ENCODE peak calls at places on chromosome 22, in ten cellular contexts. O is AG09309, Y is astrocyte of the cerebellum, I is HCT116, M is fibroblast of lung, Z is omental fat pad, H is PC-3, W is neural crest cell, F is H9, Q is heart right ventricle. L is an unnamed sample.

GRCh38 chr22:41481131-41481830 is 12.4 kb downstream of the ACO2 start:
- DNase-seq in O (no peak), Y (no peak), I (no peak), M (peak), Z (no peak), H (peak), W (no peak), F (no peak), Q (peak), L (no peak)

GRCh38 chr22:29032014-29032475 is 29.6 kb downstream of the C22orf31 start:
- DNase-seq in O (no peak), Y (no peak), I (no peak), M (no peak), Z (no peak), H (no peak), W (no peak), F (no peak), Q (no peak), L (no peak)

GRCh38 chr22:28112548-28113043 is 193.5 kb upstream of the PITPNB start:
- DNase-seq in O (peak), Y (no peak), I (peak), M (peak), Z (no peak), H (peak), W (no peak), F (peak), Q (peak), L (no peak)

GRCh38 chr22:41966607-41967240 is 2.5 kb upstream of the SEPTIN3 start:
- DNase-seq in O (peak), Y (peak), I (peak), M (peak), Z (no peak), H (peak), W (no peak), F (peak), Q (no peak), L (no peak)

GRCh38 chr22:41237707-41238569 is 2.8 kb downstream of the CHADL start:
- DNase-seq in O (no peak), Y (no peak), I (no peak), M (peak), Z (no peak), H (peak), W (peak), F (peak), Q (peak), L (no peak)

GRCh38 chr22:17120711-17121234 is 387 bp downstream of the TMEM121B start:
- DNase-seq in O (no peak), Y (no peak), I (no peak), M (peak), Z (no peak), H (no peak), W (peak), F (no peak), Q (no peak), L (no peak)

GRCh38 chr22:35258144-35258988 is 1.1 kb downstream of the HMGXB4 start:
- DNase-seq in O (no peak), Y (peak), I (no peak), M (peak), Z (no peak), H (peak), W (peak), F (peak), Q (no peak), L (no peak)

GRCh38 chr22:50665212-50665611 is 7.4 kb upstream of the SHANK3 start:
- DNase-seq in O (no peak), Y (no peak), I (no peak), M (no peak), Z (no peak), H (no peak), W (no peak), F (no peak), Q (no peak), L (no peak)

GRCh38 chr22:27453688-27454087 is 347.9 kb downstream of the MN1 start:
- DNase-seq in O (no peak), Y (no peak), I (no peak), M (no peak), Z (no peak), H (no peak), W (no peak), F (no peak), Q (no peak), L (no peak)

GRCh38 chr22:22769434-22770279 is 118.0 kb upstream of the IGLL5 start:
- DNase-seq in O (no peak), Y (no peak), I (no peak), M (no peak), Z (no peak), H (no peak), W (no peak), F (no peak), Q (no peak), L (no peak)

GRCh38 chr22:30453731-30454510 is 17.9 kb downstream of the SEC14L3 start:
- DNase-seq in O (no peak), Y (no peak), I (no peak), M (no peak), Z (no peak), H (no peak), W (no peak), F (no peak), Q (no peak), L (no peak)

GRCh38 chr22:37848587-37849088 is 581 bp upstream of the EIF3L start:
- DNase-seq in O (no peak), Y (no peak), I (peak), M (peak), Z (no peak), H (peak), W (no peak), F (no peak), Q (no peak), L (no peak)

GRCh38 chr22:40838486-40838885 is 18.0 kb downstream of the ST13 start:
- DNase-seq in O (no peak), Y (no peak), I (no peak), M (no peak), Z (no peak), H (no peak), W (no peak), F (no peak), Q (no peak), L (no peak)

GRCh38 chr22:35719212-35719869 is 1.7 kb downstream of the APOL5 start:
- DNase-seq in O (no peak), Y (no peak), I (no peak), M (no peak), Z (no peak), H (no peak), W (no peak), F (no peak), Q (no peak), L (no peak)

GRCh38 chr22:20021196-20022181 is 579 bp downstream of the TANGO2 start:
- DNase-seq in O (peak), Y (no peak), I (no peak), M (peak), Z (no peak), H (peak), W (no peak), F (no peak), Q (peak), L (no peak)

GRCh38 chr22:24450600-24450999 is 23.2 kb downstream of the ADORA2A start:
- DNase-seq in O (no peak), Y (no peak), I (no peak), M (no peak), Z (no peak), H (no peak), W (no peak), F (no peak), Q (no peak), L (no peak)

GRCh38 chr22:36579441-36579840 is 50.5 kb upstream of the EIF3D start:
- DNase-seq in O (no peak), Y (no peak), I (no peak), M (no peak), Z (no peak), H (no peak), W (no peak), F (no peak), Q (no peak), L (no peak)

GRCh38 chr22:31800065-31800464 is 46.2 kb downstream of the DEPDC5 start:
- DNase-seq in O (no peak), Y (no peak), I (peak), M (peak), Z (no peak), H (peak), W (no peak), F (no peak), Q (no peak), L (no peak)

GRCh38 chr22:24697671-24698082 is 76.8 kb downstream of the PIWIL3 start:
- DNase-seq in O (no peak), Y (no peak), I (no peak), M (no peak), Z (no peak), H (no peak), W (no peak), F (no peak), Q (peak), L (no peak)

GRCh38 chr22:30302810-30303138 is 13.5 kb upstream of the CASTOR1 start:
- DNase-seq in O (no peak), Y (no peak), I (no peak), M (peak), Z (no peak), H (no peak), W (no peak), F (no peak), Q (no peak), L (no peak)

GRCh38 chr22:45604239-45604711 is 67.4 kb upstream of the ATXN10 start:
- DNase-seq in O (peak), Y (no peak), I (no peak), M (peak), Z (no peak), H (no peak), W (no peak), F (no peak), Q (no peak), L (no peak)

GRCh38 chr22:37674951-37675929 is at the start of gene LGALS1:
- DNase-seq in O (peak), Y (peak), I (peak), M (peak), Z (peak), H (peak), W (peak), F (peak), Q (peak), L (no peak)

GRCh38 chr22:43088616-43088978 is 594 bp downstream of the TTLL1 start:
- DNase-seq in O (no peak), Y (no peak), I (no peak), M (no peak), Z (no peak), H (no peak), W (no peak), F (no peak), Q (no peak), L (no peak)

GRCh38 chr22:23274146-23274526 is 93.8 kb downstream of the BCR start:
- DNase-seq in O (no peak), Y (no peak), I (no peak), M (no peak), Z (no peak), H (no peak), W (no peak), F (no peak), Q (no peak), L (no peak)

GRCh38 chr22:48756146-48757111 is 1071.2 kb downstream of the BRD1 start:
- DNase-seq in O (no peak), Y (no peak), I (no peak), M (no peak), Z (peak), H (no peak), W (no peak), F (no peak), Q (no peak), L (no peak)

GRCh38 chr22:50250555-50251471 is at the start of gene HDAC10:
- DNase-seq in O (no peak), Y (no peak), I (no peak), M (peak), Z (no peak), H (peak), W (peak), F (peak), Q (peak), L (no peak)

GRCh38 chr22:41933411-41934177 is 7.0 kb upstream of the TNFRSF13C start:
- DNase-seq in O (no peak), Y (no peak), I (no peak), M (no peak), Z (no peak), H (no peak), W (no peak), F (no peak), Q (no peak), L (no peak)

GRCh38 chr22:39177456-39177775 is 24.9 kb upstream of the CBX7 start:
- DNase-seq in O (no peak), Y (no peak), I (no peak), M (no peak), Z (no peak), H (no peak), W (no peak), F (no peak), Q (no peak), L (no peak)

GRCh38 chr22:26707581-26707980 is 50.2 kb downstream of the MIAT start:
- DNase-seq in O (no peak), Y (no peak), I (no peak), M (peak), Z (no peak), H (no peak), W (no peak), F (no peak), Q (no peak), L (no peak)

GRCh38 chr22:42905217-42905616 is 48.1 kb upstream of the ARFGAP3 start:
- DNase-seq in O (no peak), Y (no peak), I (no peak), M (no peak), Z (no peak), H (no peak), W (no peak), F (no peak), Q (no peak), L (no peak)

GRCh38 chr22:49779226-49779625 is 48.4 kb downstream of the BRD1 start:
- DNase-seq in O (no peak), Y (no peak), I (no peak), M (no peak), Z (no peak), H (no peak), W (no peak), F (no peak), Q (no peak), L (no peak)

GRCh38 chr22:40582063-40582462 is 54.5 kb downstream of the MRTFA start:
- DNase-seq in O (no peak), Y (no peak), I (no peak), M (no peak), Z (no peak), H (no peak), W (no peak), F (no peak), Q (no peak), L (no peak)

GRCh38 chr22:41863472-41863871 is 30.6 kb downstream of the SREBF2 start:
- DNase-seq in O (no peak), Y (no peak), I (no peak), M (no peak), Z (no peak), H (no peak), W (no peak), F (no peak), Q (no peak), L (no peak)

GRCh38 chr22:43293661-43294392 is 49.3 kb downstream of the SCUBE1 start:
- DNase-seq in O (no peak), Y (no peak), I (no peak), M (no peak), Z (no peak), H (peak), W (no peak), F (no peak), Q (no peak), L (no peak)

GRCh38 chr22:42714768-42715430 is 5.8 kb downstream of the A4GALT start:
- DNase-seq in O (no peak), Y (no peak), I (no peak), M (peak), Z (no peak), H (no peak), W (no peak), F (no peak), Q (no peak), L (no peak)

GRCh38 chr22:49736538-49736937 is 91.1 kb downstream of the BRD1 start:
- DNase-seq in O (no peak), Y (no peak), I (no peak), M (no peak), Z (no peak), H (no peak), W (no peak), F (no peak), Q (no peak), L (no peak)

GRCh38 chr22:49151256-49152131 is 676.2 kb downstream of the BRD1 start:
- DNase-seq in O (no peak), Y (no peak), I (no peak), M (no peak), Z (no peak), H (no peak), W (no peak), F (no peak), Q (no peak), L (no peak)

GRCh38 chr22:46845281-46846153 is 83.1 kb downstream of the TBC1D22A start:
- DNase-seq in O (no peak), Y (peak), I (no peak), M (peak), Z (no peak), H (peak), W (no peak), F (no peak), Q (no peak), L (no peak)
- TF ChIP-seq CTCF in O (peak), Y (peak), I (peak), M (peak), Z (no peak), H (peak), W (peak), F (peak), Q (peak), L (peak)

GRCh38 chr22:44443641-44444235 is 54.3 kb downstream of the RTL6 start:
- DNase-seq in O (no peak), Y (no peak), I (no peak), M (no peak), Z (no peak), H (no peak), W (no peak), F (peak), Q (no peak), L (no peak)
- TF ChIP-seq CTCF in O (no peak), Y (no peak), I (no peak), M (no peak), Z (no peak), H (no peak), W (no peak), F (no peak), Q (no peak), L (no peak)

DNA sequence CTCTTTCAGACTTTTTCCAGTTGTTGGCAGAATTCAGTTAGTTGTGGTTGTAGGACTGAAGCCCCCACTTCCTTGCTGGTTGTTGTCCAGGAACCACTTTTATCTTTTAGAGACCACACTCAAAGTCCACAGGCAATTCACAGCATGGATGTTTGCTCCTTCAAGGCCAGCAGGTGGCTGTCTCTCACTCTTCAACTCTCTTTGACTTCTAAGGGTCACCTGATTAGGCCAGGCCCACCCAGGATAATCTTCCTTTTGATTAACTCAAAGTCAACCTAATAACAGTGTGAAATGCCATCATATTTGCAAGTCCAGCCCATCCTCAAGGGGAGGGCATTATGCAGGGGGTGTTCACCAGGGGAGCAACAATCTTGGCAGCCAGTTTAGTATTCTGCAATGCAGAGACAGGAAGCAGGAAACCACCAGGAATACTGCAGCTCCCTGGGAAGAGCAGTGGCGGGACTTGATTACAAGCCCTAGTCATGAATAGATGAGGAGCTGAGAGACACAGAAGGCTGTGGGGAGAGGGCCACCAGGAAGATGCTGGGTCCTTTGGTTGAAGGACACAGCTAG is 52.4 kb downstream of the LRRC74B start:
- DNase-seq in O (no peak), Y (no peak), I (peak), M (no peak), Z (no peak), H (no peak), W (no peak), F (peak), Q (no peak), L (no peak)
- TF ChIP-seq CTCF in O (no peak), Y (no peak), I (peak), M (no peak), Z (no peak), H (peak), W (no peak), F (peak), Q (no peak), L (no peak)

GRCh38 chr22:34057726-34058125 is 137.4 kb upstream of the LARGE1 start:
- DNase-seq in O (no peak), Y (no peak), I (no peak), M (no peak), Z (no peak), H (no peak), W (no peak), F (no peak), Q (no peak), L (no peak)

DNA sequence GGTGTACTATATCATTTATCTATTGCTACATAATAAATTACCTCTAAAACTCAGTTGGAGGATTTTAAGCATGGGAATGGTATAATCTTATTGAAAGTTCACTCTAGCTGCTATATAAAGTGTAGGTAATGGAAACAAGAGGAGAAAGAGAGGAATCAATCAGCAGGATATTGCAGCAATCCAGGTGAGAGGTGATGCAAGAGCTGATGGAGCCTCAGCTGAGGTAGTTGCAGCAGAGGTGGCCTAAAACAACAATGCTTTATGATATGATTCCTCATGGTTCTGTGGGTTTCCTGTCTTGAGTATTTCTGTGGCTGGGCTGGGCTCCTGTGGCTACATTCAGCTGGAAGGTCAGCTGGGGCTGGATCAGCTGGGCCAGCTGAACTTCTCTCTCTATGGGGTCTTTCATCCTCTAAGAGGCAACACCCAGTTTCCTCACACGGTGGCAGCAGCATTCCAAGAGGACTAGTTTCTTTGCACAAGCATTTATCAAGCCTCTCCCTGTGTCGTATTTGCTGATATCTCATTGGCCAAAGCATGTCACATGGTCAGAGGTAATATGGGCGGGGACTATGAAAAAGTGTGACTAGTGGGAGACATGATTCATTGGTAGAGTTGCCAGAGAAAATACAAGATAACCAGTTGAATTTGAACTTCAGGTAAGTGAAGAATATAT is 135.4 kb upstream of the LARGE1 start:
- DNase-seq in O (no peak), Y (no peak), I (no peak), M (no peak), Z (no peak), H (no peak), W (peak), F (peak), Q (no peak), L (no peak)
- TF ChIP-seq CTCF in O (no peak), Y (no peak), I (no peak), M (no peak), Z (no peak), H (no peak), W (peak), F (peak), Q (peak), L (peak)

L was measured in D721Med.